ENCODE peak calls at places on chromosomes 7 and 10, in eight cellular contexts. One of them, this sample, is unnamed.

GRCh38 chr10:86291616-86292340 is 74.8 kb downstream of the GRID1 start:
- DNase-seq in Peyer's patch: peak
- DNase-seq in HS-27A: no peak
- DNase-seq in activated CD4-positive, alpha-beta T cell treated with anti-CD3 and anti-CD28 coated beads, Interleukin-2, amount 50 U/mL, for 1 hour: no peak
- DNase-seq in AG10803: no peak
- DNase-seq in sigmoid colon: peak
- DNase-seq in naive thymus-derived CD8-positive, alpha-beta T cell: no peak
- DNase-seq in GM12878: no peak
- DNase-seq in this sample: no peak

GRCh38 chr10:5094265-5095205 is at the start of gene AKR1C3:
- DNase-seq in Peyer's patch: no peak
- DNase-seq in HS-27A: no peak
- DNase-seq in activated CD4-positive, alpha-beta T cell treated with anti-CD3 and anti-CD28 coated beads, Interleukin-2, amount 50 U/mL, for 1 hour: no peak
- DNase-seq in AG10803: peak
- DNase-seq in sigmoid colon: no peak
- DNase-seq in naive thymus-derived CD8-positive, alpha-beta T cell: no peak
- DNase-seq in GM12878: no peak
- DNase-seq in this sample: peak

GRCh38 chr10:133142523-133143199 is 17.4 kb upstream of the KNDC1 start:
- DNase-seq in Peyer's patch: peak
- DNase-seq in HS-27A: no peak
- DNase-seq in activated CD4-positive, alpha-beta T cell treated with anti-CD3 and anti-CD28 coated beads, Interleukin-2, amount 50 U/mL, for 1 hour: no peak
- DNase-seq in AG10803: no peak
- DNase-seq in sigmoid colon: peak
- DNase-seq in naive thymus-derived CD8-positive, alpha-beta T cell: peak
- DNase-seq in GM12878: no peak
- DNase-seq in this sample: no peak

GRCh38 chr7:76086070-76086469 is 38.2 kb downstream of the MDH2 start:
- DNase-seq in Peyer's patch: no peak
- DNase-seq in HS-27A: peak
- DNase-seq in activated CD4-positive, alpha-beta T cell treated with anti-CD3 and anti-CD28 coated beads, Interleukin-2, amount 50 U/mL, for 1 hour: no peak
- DNase-seq in AG10803: peak
- DNase-seq in sigmoid colon: no peak
- DNase-seq in naive thymus-derived CD8-positive, alpha-beta T cell: no peak
- DNase-seq in GM12878: no peak
- DNase-seq in this sample: peak

GRCh38 chr7:2510909-2511768 is 8.4 kb upstream of the LFNG start:
- DNase-seq in Peyer's patch: peak
- DNase-seq in HS-27A: no peak
- DNase-seq in activated CD4-positive, alpha-beta T cell treated with anti-CD3 and anti-CD28 coated beads, Interleukin-2, amount 50 U/mL, for 1 hour: peak
- DNase-seq in AG10803: no peak
- DNase-seq in sigmoid colon: no peak
- DNase-seq in naive thymus-derived CD8-positive, alpha-beta T cell: peak
- DNase-seq in GM12878: no peak
- DNase-seq in this sample: no peak

GRCh38 chr7:130226333-130226732 is 18.7 kb downstream of the SSMEM1 start:
- DNase-seq in Peyer's patch: no peak
- DNase-seq in HS-27A: no peak
- DNase-seq in activated CD4-positive, alpha-beta T cell treated with anti-CD3 and anti-CD28 coated beads, Interleukin-2, amount 50 U/mL, for 1 hour: no peak
- DNase-seq in AG10803: no peak
- DNase-seq in sigmoid colon: no peak
- DNase-seq in naive thymus-derived CD8-positive, alpha-beta T cell: no peak
- DNase-seq in GM12878: no peak
- DNase-seq in this sample: no peak

GRCh38 chr10:103241262-103242011 is 4.2 kb upstream of the RPEL1 start:
- DNase-seq in Peyer's patch: peak
- DNase-seq in HS-27A: no peak
- DNase-seq in activated CD4-positive, alpha-beta T cell treated with anti-CD3 and anti-CD28 coated beads, Interleukin-2, amount 50 U/mL, for 1 hour: no peak
- DNase-seq in AG10803: peak
- DNase-seq in sigmoid colon: no peak
- DNase-seq in naive thymus-derived CD8-positive, alpha-beta T cell: no peak
- DNase-seq in GM12878: no peak
- DNase-seq in this sample: peak

GRCh38 chr7:132956556-132956955 is 125.3 kb downstream of the CHCHD3 start:
- DNase-seq in Peyer's patch: no peak
- DNase-seq in HS-27A: no peak
- DNase-seq in activated CD4-positive, alpha-beta T cell treated with anti-CD3 and anti-CD28 coated beads, Interleukin-2, amount 50 U/mL, for 1 hour: no peak
- DNase-seq in AG10803: no peak
- DNase-seq in sigmoid colon: no peak
- DNase-seq in naive thymus-derived CD8-positive, alpha-beta T cell: no peak
- DNase-seq in GM12878: no peak
- DNase-seq in this sample: no peak

GRCh38 chr10:6766061-6766460 is 186.0 kb upstream of the PRKCQ start:
- DNase-seq in Peyer's patch: no peak
- DNase-seq in HS-27A: no peak
- DNase-seq in activated CD4-positive, alpha-beta T cell treated with anti-CD3 and anti-CD28 coated beads, Interleukin-2, amount 50 U/mL, for 1 hour: no peak
- DNase-seq in AG10803: peak
- DNase-seq in sigmoid colon: no peak
- DNase-seq in naive thymus-derived CD8-positive, alpha-beta T cell: no peak
- DNase-seq in GM12878: no peak
- DNase-seq in this sample: peak

GRCh38 chr10:73940634-73941221 is 29.8 kb downstream of the PLAU start:
- DNase-seq in Peyer's patch: peak
- DNase-seq in HS-27A: peak
- DNase-seq in activated CD4-positive, alpha-beta T cell treated with anti-CD3 and anti-CD28 coated beads, Interleukin-2, amount 50 U/mL, for 1 hour: peak
- DNase-seq in AG10803: peak
- DNase-seq in sigmoid colon: peak
- DNase-seq in naive thymus-derived CD8-positive, alpha-beta T cell: peak
- DNase-seq in GM12878: no peak
- DNase-seq in this sample: peak

GRCh38 chr7:149870701-149871483 is 2.9 kb upstream of the ATP6V0E2 start:
- DNase-seq in Peyer's patch: no peak
- DNase-seq in HS-27A: no peak
- DNase-seq in activated CD4-positive, alpha-beta T cell treated with anti-CD3 and anti-CD28 coated beads, Interleukin-2, amount 50 U/mL, for 1 hour: peak
- DNase-seq in AG10803: no peak
- DNase-seq in sigmoid colon: no peak
- DNase-seq in naive thymus-derived CD8-positive, alpha-beta T cell: no peak
- DNase-seq in GM12878: no peak
- DNase-seq in this sample: no peak

GRCh38 chr7:97020601-97021442 is 3.8 kb downstream of the DLX5 start:
- DNase-seq in Peyer's patch: no peak
- DNase-seq in HS-27A: no peak
- DNase-seq in activated CD4-positive, alpha-beta T cell treated with anti-CD3 and anti-CD28 coated beads, Interleukin-2, amount 50 U/mL, for 1 hour: no peak
- DNase-seq in AG10803: no peak
- DNase-seq in sigmoid colon: no peak
- DNase-seq in naive thymus-derived CD8-positive, alpha-beta T cell: no peak
- DNase-seq in GM12878: no peak
- DNase-seq in this sample: no peak

GRCh38 chr7:157711353-157711888 is 374.6 kb downstream of the DNAJB6 start:
- DNase-seq in Peyer's patch: peak
- DNase-seq in HS-27A: no peak
- DNase-seq in activated CD4-positive, alpha-beta T cell treated with anti-CD3 and anti-CD28 coated beads, Interleukin-2, amount 50 U/mL, for 1 hour: no peak
- DNase-seq in AG10803: no peak
- DNase-seq in sigmoid colon: no peak
- DNase-seq in naive thymus-derived CD8-positive, alpha-beta T cell: no peak
- DNase-seq in GM12878: no peak
- DNase-seq in this sample: no peak

GRCh38 chr7:26910221-26910620 is 45.8 kb upstream of the SKAP2 start:
- DNase-seq in Peyer's patch: peak
- DNase-seq in HS-27A: peak
- DNase-seq in activated CD4-positive, alpha-beta T cell treated with anti-CD3 and anti-CD28 coated beads, Interleukin-2, amount 50 U/mL, for 1 hour: no peak
- DNase-seq in AG10803: peak
- DNase-seq in sigmoid colon: no peak
- DNase-seq in naive thymus-derived CD8-positive, alpha-beta T cell: no peak
- DNase-seq in GM12878: no peak
- DNase-seq in this sample: peak

GRCh38 chr10:33421789-33422188 is 87.3 kb upstream of the NRP1 start:
- DNase-seq in Peyer's patch: no peak
- DNase-seq in HS-27A: peak
- DNase-seq in activated CD4-positive, alpha-beta T cell treated with anti-CD3 and anti-CD28 coated beads, Interleukin-2, amount 50 U/mL, for 1 hour: no peak
- DNase-seq in AG10803: peak
- DNase-seq in sigmoid colon: peak
- DNase-seq in naive thymus-derived CD8-positive, alpha-beta T cell: no peak
- DNase-seq in GM12878: no peak
- DNase-seq in this sample: peak

GRCh38 chr10:114893248-114893647 is 44.7 kb upstream of the TRUB1 start:
- DNase-seq in Peyer's patch: no peak
- DNase-seq in HS-27A: no peak
- DNase-seq in activated CD4-positive, alpha-beta T cell treated with anti-CD3 and anti-CD28 coated beads, Interleukin-2, amount 50 U/mL, for 1 hour: no peak
- DNase-seq in AG10803: no peak
- DNase-seq in sigmoid colon: no peak
- DNase-seq in naive thymus-derived CD8-positive, alpha-beta T cell: no peak
- DNase-seq in GM12878: no peak
- DNase-seq in this sample: no peak

GRCh38 chr10:119538632-119539358 is 3.7 kb downstream of the RGS10 start:
- DNase-seq in Peyer's patch: peak
- DNase-seq in HS-27A: no peak
- DNase-seq in activated CD4-positive, alpha-beta T cell treated with anti-CD3 and anti-CD28 coated beads, Interleukin-2, amount 50 U/mL, for 1 hour: peak
- DNase-seq in AG10803: no peak
- DNase-seq in sigmoid colon: peak
- DNase-seq in naive thymus-derived CD8-positive, alpha-beta T cell: peak
- DNase-seq in GM12878: no peak
- DNase-seq in this sample: no peak

GRCh38 chr7:24221500-24221899 is 62.5 kb upstream of the NPY start:
- DNase-seq in Peyer's patch: no peak
- DNase-seq in HS-27A: no peak
- DNase-seq in activated CD4-positive, alpha-beta T cell treated with anti-CD3 and anti-CD28 coated beads, Interleukin-2, amount 50 U/mL, for 1 hour: no peak
- DNase-seq in AG10803: no peak
- DNase-seq in sigmoid colon: no peak
- DNase-seq in naive thymus-derived CD8-positive, alpha-beta T cell: no peak
- DNase-seq in GM12878: no peak
- DNase-seq in this sample: no peak

GRCh38 chr7:92639213-92639896 is 49.2 kb upstream of the FAM133B start:
- DNase-seq in Peyer's patch: no peak
- DNase-seq in HS-27A: no peak
- DNase-seq in activated CD4-positive, alpha-beta T cell treated with anti-CD3 and anti-CD28 coated beads, Interleukin-2, amount 50 U/mL, for 1 hour: peak
- DNase-seq in AG10803: no peak
- DNase-seq in sigmoid colon: no peak
- DNase-seq in naive thymus-derived CD8-positive, alpha-beta T cell: no peak
- DNase-seq in GM12878: no peak
- DNase-seq in this sample: peak

GRCh38 chr7:13240349-13240748 is 552.9 kb downstream of the ARL4A start:
- DNase-seq in Peyer's patch: no peak
- DNase-seq in HS-27A: peak
- DNase-seq in activated CD4-positive, alpha-beta T cell treated with anti-CD3 and anti-CD28 coated beads, Interleukin-2, amount 50 U/mL, for 1 hour: no peak
- DNase-seq in AG10803: peak
- DNase-seq in sigmoid colon: no peak
- DNase-seq in naive thymus-derived CD8-positive, alpha-beta T cell: no peak
- DNase-seq in GM12878: no peak
- DNase-seq in this sample: peak

GRCh38 chr7:22845221-22845844 is 22.7 kb upstream of the TOMM7 start:
- DNase-seq in Peyer's patch: no peak
- DNase-seq in HS-27A: no peak
- DNase-seq in activated CD4-positive, alpha-beta T cell treated with anti-CD3 and anti-CD28 coated beads, Interleukin-2, amount 50 U/mL, for 1 hour: no peak
- DNase-seq in AG10803: peak
- DNase-seq in sigmoid colon: no peak
- DNase-seq in naive thymus-derived CD8-positive, alpha-beta T cell: no peak
- DNase-seq in GM12878: no peak
- DNase-seq in this sample: no peak

GRCh38 chr7:130856866-130857265 is 122.9 kb upstream of the KLF14 start:
- DNase-seq in Peyer's patch: no peak
- DNase-seq in HS-27A: no peak
- DNase-seq in activated CD4-positive, alpha-beta T cell treated with anti-CD3 and anti-CD28 coated beads, Interleukin-2, amount 50 U/mL, for 1 hour: no peak
- DNase-seq in AG10803: no peak
- DNase-seq in sigmoid colon: no peak
- DNase-seq in naive thymus-derived CD8-positive, alpha-beta T cell: no peak
- DNase-seq in GM12878: no peak
- DNase-seq in this sample: no peak

GRCh38 chr10:86952106-86952505 is 5.3 kb downstream of the MMRN2 start:
- DNase-seq in Peyer's patch: no peak
- DNase-seq in HS-27A: no peak
- DNase-seq in activated CD4-positive, alpha-beta T cell treated with anti-CD3 and anti-CD28 coated beads, Interleukin-2, amount 50 U/mL, for 1 hour: no peak
- DNase-seq in AG10803: no peak
- DNase-seq in sigmoid colon: peak
- DNase-seq in naive thymus-derived CD8-positive, alpha-beta T cell: no peak
- DNase-seq in GM12878: no peak
- DNase-seq in this sample: no peak

GRCh38 chr7:30225863-30226361 is 58.5 kb upstream of the ZNRF2 start:
- DNase-seq in Peyer's patch: peak
- DNase-seq in HS-27A: no peak
- DNase-seq in activated CD4-positive, alpha-beta T cell treated with anti-CD3 and anti-CD28 coated beads, Interleukin-2, amount 50 U/mL, for 1 hour: no peak
- DNase-seq in AG10803: peak
- DNase-seq in sigmoid colon: peak
- DNase-seq in naive thymus-derived CD8-positive, alpha-beta T cell: no peak
- DNase-seq in GM12878: peak
- DNase-seq in this sample: peak

GRCh38 chr10:21030096-21030495 is 133.0 kb upstream of the NEBL start:
- DNase-seq in Peyer's patch: no peak
- DNase-seq in HS-27A: no peak
- DNase-seq in activated CD4-positive, alpha-beta T cell treated with anti-CD3 and anti-CD28 coated beads, Interleukin-2, amount 50 U/mL, for 1 hour: no peak
- DNase-seq in AG10803: no peak
- DNase-seq in sigmoid colon: no peak
- DNase-seq in naive thymus-derived CD8-positive, alpha-beta T cell: no peak
- DNase-seq in GM12878: no peak
- DNase-seq in this sample: no peak

GRCh38 chr7:75711076-75711475 is 27.7 kb downstream of the HIP1 start:
- DNase-seq in Peyer's patch: no peak
- DNase-seq in HS-27A: no peak
- DNase-seq in activated CD4-positive, alpha-beta T cell treated with anti-CD3 and anti-CD28 coated beads, Interleukin-2, amount 50 U/mL, for 1 hour: no peak
- DNase-seq in AG10803: no peak
- DNase-seq in sigmoid colon: no peak
- DNase-seq in naive thymus-derived CD8-positive, alpha-beta T cell: no peak
- DNase-seq in GM12878: no peak
- DNase-seq in this sample: no peak

GRCh38 chr10:131931981-131932380 is 31.2 kb downstream of the PPP2R2D start:
- DNase-seq in Peyer's patch: no peak
- DNase-seq in HS-27A: no peak
- DNase-seq in activated CD4-positive, alpha-beta T cell treated with anti-CD3 and anti-CD28 coated beads, Interleukin-2, amount 50 U/mL, for 1 hour: no peak
- DNase-seq in AG10803: no peak
- DNase-seq in sigmoid colon: peak
- DNase-seq in naive thymus-derived CD8-positive, alpha-beta T cell: no peak
- DNase-seq in GM12878: no peak
- DNase-seq in this sample: no peak

GRCh38 chr7:2567663-2568238 is 9.0 kb downstream of the IQCE start:
- DNase-seq in Peyer's patch: no peak
- DNase-seq in HS-27A: no peak
- DNase-seq in activated CD4-positive, alpha-beta T cell treated with anti-CD3 and anti-CD28 coated beads, Interleukin-2, amount 50 U/mL, for 1 hour: no peak
- DNase-seq in AG10803: peak
- DNase-seq in sigmoid colon: no peak
- DNase-seq in naive thymus-derived CD8-positive, alpha-beta T cell: no peak
- DNase-seq in GM12878: no peak
- DNase-seq in this sample: peak

GRCh38 chr7:114590298-114590697 is 175.7 kb downstream of the FOXP2 start:
- DNase-seq in Peyer's patch: no peak
- DNase-seq in HS-27A: no peak
- DNase-seq in activated CD4-positive, alpha-beta T cell treated with anti-CD3 and anti-CD28 coated beads, Interleukin-2, amount 50 U/mL, for 1 hour: no peak
- DNase-seq in AG10803: no peak
- DNase-seq in sigmoid colon: no peak
- DNase-seq in naive thymus-derived CD8-positive, alpha-beta T cell: no peak
- DNase-seq in GM12878: no peak
- DNase-seq in this sample: no peak

GRCh38 chr7:94632338-94633024 is 23.5 kb downstream of the SGCE start:
- DNase-seq in Peyer's patch: no peak
- DNase-seq in HS-27A: peak
- DNase-seq in activated CD4-positive, alpha-beta T cell treated with anti-CD3 and anti-CD28 coated beads, Interleukin-2, amount 50 U/mL, for 1 hour: no peak
- DNase-seq in AG10803: peak
- DNase-seq in sigmoid colon: no peak
- DNase-seq in naive thymus-derived CD8-positive, alpha-beta T cell: no peak
- DNase-seq in GM12878: no peak
- DNase-seq in this sample: peak

GRCh38 chr7:114130860-114131259 is 212.1 kb upstream of the PPP1R3A start:
- DNase-seq in Peyer's patch: no peak
- DNase-seq in HS-27A: no peak
- DNase-seq in activated CD4-positive, alpha-beta T cell treated with anti-CD3 and anti-CD28 coated beads, Interleukin-2, amount 50 U/mL, for 1 hour: no peak
- DNase-seq in AG10803: peak
- DNase-seq in sigmoid colon: no peak
- DNase-seq in naive thymus-derived CD8-positive, alpha-beta T cell: no peak
- DNase-seq in GM12878: no peak
- DNase-seq in this sample: no peak

GRCh38 chr7:37342665-37343471 is 105.8 kb downstream of the ELMO1 start:
- DNase-seq in Peyer's patch: peak
- DNase-seq in HS-27A: no peak
- DNase-seq in activated CD4-positive, alpha-beta T cell treated with anti-CD3 and anti-CD28 coated beads, Interleukin-2, amount 50 U/mL, for 1 hour: peak
- DNase-seq in AG10803: no peak
- DNase-seq in sigmoid colon: no peak
- DNase-seq in naive thymus-derived CD8-positive, alpha-beta T cell: peak
- DNase-seq in GM12878: peak
- DNase-seq in this sample: no peak

GRCh38 chr10:119268871-119269506 is 61.6 kb downstream of the GRK5 start:
- DNase-seq in Peyer's patch: peak
- DNase-seq in HS-27A: no peak
- DNase-seq in activated CD4-positive, alpha-beta T cell treated with anti-CD3 and anti-CD28 coated beads, Interleukin-2, amount 50 U/mL, for 1 hour: peak
- DNase-seq in AG10803: no peak
- DNase-seq in sigmoid colon: no peak
- DNase-seq in naive thymus-derived CD8-positive, alpha-beta T cell: peak
- DNase-seq in GM12878: peak
- DNase-seq in this sample: no peak

GRCh38 chr7:95777266-95777665 is 4.9 kb downstream of the DYNC1I1 start:
- DNase-seq in Peyer's patch: no peak
- DNase-seq in HS-27A: no peak
- DNase-seq in activated CD4-positive, alpha-beta T cell treated with anti-CD3 and anti-CD28 coated beads, Interleukin-2, amount 50 U/mL, for 1 hour: no peak
- DNase-seq in AG10803: no peak
- DNase-seq in sigmoid colon: no peak
- DNase-seq in naive thymus-derived CD8-positive, alpha-beta T cell: no peak
- DNase-seq in GM12878: no peak
- DNase-seq in this sample: no peak

This sample was measured in LHCN-M2.